ENCODE peak calls at places on chromosomes 6 and 20, in seven cellular contexts. One of them, this sample, is unnamed.

GRCh38 chr6:96990462-96990861 is 65.9 kb downstream of the KLHL32 start:
- DNase-seq in GM06990: no peak
- DNase-seq in foreskin keratinocyte: no peak
- DNase-seq in foreskin fibroblast: no peak
- DNase-seq in cardiac muscle cell: no peak
- DNase-seq in AG09309: no peak
- DNase-seq in epithelial cell of proximal tubule: no peak
- DNase-seq in this sample: no peak

GRCh38 chr6:125154184-125155135 is 887 bp downstream of the TPD52L1 start:
- DNase-seq in AG09309: no peak
- DNase-seq in epithelial cell of proximal tubule: peak
- DNase-seq in foreskin fibroblast: no peak
- DNase-seq in foreskin keratinocyte: peak
- DNase-seq in GM06990: peak
- DNase-seq in cardiac muscle cell: no peak
- DNase-seq in this sample: no peak

GRCh38 chr20:6169251-6169650 is 46.4 kb upstream of the FERMT1 start:
- DNase-seq in epithelial cell of proximal tubule: no peak
- DNase-seq in foreskin fibroblast: no peak
- DNase-seq in AG09309: no peak
- DNase-seq in GM06990: no peak
- DNase-seq in foreskin keratinocyte: peak
- DNase-seq in cardiac muscle cell: peak
- DNase-seq in this sample: no peak

GRCh38 chr6:56595490-56596122 is 47.1 kb downstream of the DST start:
- DNase-seq in foreskin keratinocyte: no peak
- DNase-seq in epithelial cell of proximal tubule: no peak
- DNase-seq in AG09309: no peak
- DNase-seq in cardiac muscle cell: peak
- DNase-seq in GM06990: peak
- DNase-seq in foreskin fibroblast: peak
- DNase-seq in this sample: peak

GRCh38 chr6:20838113-20838512 is 303.9 kb downstream of the CDKAL1 start:
- DNase-seq in foreskin keratinocyte: no peak
- DNase-seq in cardiac muscle cell: no peak
- DNase-seq in foreskin fibroblast: no peak
- DNase-seq in epithelial cell of proximal tubule: no peak
- DNase-seq in AG09309: no peak
- DNase-seq in GM06990: no peak
- DNase-seq in this sample: no peak

GRCh38 chr6:166998256-166999144 is 697 bp upstream of the CEP43 start:
- DNase-seq in cardiac muscle cell: no peak
- DNase-seq in GM06990: no peak
- DNase-seq in AG09309: no peak
- DNase-seq in foreskin keratinocyte: peak
- DNase-seq in foreskin fibroblast: no peak
- DNase-seq in epithelial cell of proximal tubule: no peak
- DNase-seq in this sample: peak

GRCh38 chr20:38143646-38144554 is 21.2 kb downstream of the TGM2 start:
- DNase-seq in AG09309: peak
- DNase-seq in epithelial cell of proximal tubule: peak
- DNase-seq in cardiac muscle cell: peak
- DNase-seq in GM06990: no peak
- DNase-seq in foreskin keratinocyte: peak
- DNase-seq in foreskin fibroblast: peak
- DNase-seq in this sample: peak

GRCh38 chr6:7431594-7432390 is 42.2 kb downstream of the RIOK1 start:
- DNase-seq in foreskin fibroblast: peak
- DNase-seq in foreskin keratinocyte: no peak
- DNase-seq in GM06990: no peak
- DNase-seq in epithelial cell of proximal tubule: no peak
- DNase-seq in AG09309: no peak
- DNase-seq in cardiac muscle cell: peak
- DNase-seq in this sample: no peak

GRCh38 chr20:15656124-15656523 is 917.1 kb downstream of the KIF16B start:
- DNase-seq in foreskin fibroblast: no peak
- DNase-seq in foreskin keratinocyte: no peak
- DNase-seq in epithelial cell of proximal tubule: no peak
- DNase-seq in cardiac muscle cell: no peak
- DNase-seq in AG09309: no peak
- DNase-seq in GM06990: no peak
- DNase-seq in this sample: no peak

GRCh38 chr20:41392871-41393704 is 26.5 kb upstream of the EMILIN3 start:
- DNase-seq in cardiac muscle cell: peak
- DNase-seq in AG09309: no peak
- DNase-seq in epithelial cell of proximal tubule: no peak
- DNase-seq in foreskin fibroblast: no peak
- DNase-seq in GM06990: no peak
- DNase-seq in foreskin keratinocyte: no peak
- DNase-seq in this sample: no peak

GRCh38 chr6:169937389-169938261 is 186.2 kb downstream of the ERMARD start:
- DNase-seq in GM06990: no peak
- DNase-seq in AG09309: no peak
- DNase-seq in foreskin keratinocyte: no peak
- DNase-seq in foreskin fibroblast: no peak
- DNase-seq in cardiac muscle cell: no peak
- DNase-seq in epithelial cell of proximal tubule: no peak
- DNase-seq in this sample: no peak

GRCh38 chr20:49888341-49889244 is 26.7 kb downstream of the SPATA2 start:
- DNase-seq in foreskin keratinocyte: no peak
- DNase-seq in GM06990: no peak
- DNase-seq in AG09309: no peak
- DNase-seq in foreskin fibroblast: peak
- DNase-seq in epithelial cell of proximal tubule: peak
- DNase-seq in cardiac muscle cell: peak
- DNase-seq in this sample: peak

GRCh38 chr6:162090734-162091133 is 636.8 kb downstream of the PRKN start:
- DNase-seq in AG09309: no peak
- DNase-seq in cardiac muscle cell: peak
- DNase-seq in GM06990: no peak
- DNase-seq in foreskin fibroblast: peak
- DNase-seq in foreskin keratinocyte: no peak
- DNase-seq in epithelial cell of proximal tubule: peak
- DNase-seq in this sample: no peak

GRCh38 chr6:139569561-139569960 is 195.1 kb upstream of the CITED2 start:
- DNase-seq in foreskin fibroblast: peak
- DNase-seq in GM06990: no peak
- DNase-seq in epithelial cell of proximal tubule: no peak
- DNase-seq in AG09309: peak
- DNase-seq in cardiac muscle cell: no peak
- DNase-seq in foreskin keratinocyte: no peak
- DNase-seq in this sample: no peak

GRCh38 chr6:9999806-10000205 is 415.1 kb downstream of the TFAP2A start:
- DNase-seq in epithelial cell of proximal tubule: no peak
- DNase-seq in GM06990: no peak
- DNase-seq in cardiac muscle cell: no peak
- DNase-seq in foreskin keratinocyte: no peak
- DNase-seq in foreskin fibroblast: no peak
- DNase-seq in AG09309: no peak
- DNase-seq in this sample: no peak

GRCh38 chr20:24912397-24913075 is 36.5 kb upstream of the CST7 start:
- DNase-seq in GM06990: no peak
- DNase-seq in epithelial cell of proximal tubule: no peak
- DNase-seq in foreskin fibroblast: no peak
- DNase-seq in cardiac muscle cell: no peak
- DNase-seq in foreskin keratinocyte: no peak
- DNase-seq in AG09309: no peak
- DNase-seq in this sample: no peak

GRCh38 chr6:44954281-44954680 is 373.8 kb upstream of the RUNX2 start:
- DNase-seq in foreskin keratinocyte: no peak
- DNase-seq in foreskin fibroblast: no peak
- DNase-seq in cardiac muscle cell: no peak
- DNase-seq in epithelial cell of proximal tubule: no peak
- DNase-seq in AG09309: no peak
- DNase-seq in GM06990: no peak
- DNase-seq in this sample: no peak

GRCh38 chr20:19605759-19606158 is 152.3 kb upstream of the RIN2 start:
- DNase-seq in epithelial cell of proximal tubule: no peak
- DNase-seq in GM06990: no peak
- DNase-seq in foreskin fibroblast: no peak
- DNase-seq in foreskin keratinocyte: no peak
- DNase-seq in cardiac muscle cell: no peak
- DNase-seq in AG09309: no peak
- DNase-seq in this sample: no peak

GRCh38 chr6:39867592-39867991 is 66.7 kb downstream of the MOCS1 start:
- DNase-seq in epithelial cell of proximal tubule: no peak
- DNase-seq in foreskin keratinocyte: no peak
- DNase-seq in foreskin fibroblast: no peak
- DNase-seq in AG09309: no peak
- DNase-seq in GM06990: no peak
- DNase-seq in cardiac muscle cell: no peak
- DNase-seq in this sample: no peak
- TF ChIP-seq CTCF in epithelial cell of proximal tubule: peak
- TF ChIP-seq CTCF in foreskin keratinocyte: peak
- TF ChIP-seq CTCF in foreskin fibroblast: no peak
- TF ChIP-seq CTCF in AG09309: peak
- TF ChIP-seq CTCF in GM06990: no peak
- TF ChIP-seq CTCF in cardiac muscle cell: no peak
- TF ChIP-seq CTCF in this sample: no peak

DNA sequence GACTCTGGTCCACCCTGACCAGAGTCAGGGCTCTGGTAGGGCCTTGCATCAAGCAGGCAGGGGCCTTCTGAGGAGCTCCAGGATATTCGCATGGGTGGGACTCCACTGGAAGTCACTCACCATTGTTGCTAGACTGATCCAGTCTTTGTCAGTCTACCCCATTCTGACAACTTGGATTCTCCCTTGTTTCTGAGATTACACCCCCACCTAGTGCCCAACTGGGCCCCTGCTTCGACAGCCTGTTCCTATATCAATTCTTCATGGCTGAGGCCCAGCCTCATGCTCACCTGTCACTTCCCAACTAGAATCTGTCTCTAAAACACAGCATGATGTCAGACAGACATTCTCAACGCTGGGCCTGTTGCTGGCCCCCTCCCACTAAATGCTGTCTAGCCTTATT is 5.2 kb downstream of the SLC35D3 start:
- DNase-seq in foreskin keratinocyte: no peak
- DNase-seq in foreskin fibroblast: no peak
- DNase-seq in GM06990: no peak
- DNase-seq in AG09309: no peak
- DNase-seq in epithelial cell of proximal tubule: no peak
- DNase-seq in cardiac muscle cell: peak
- DNase-seq in this sample: no peak
- TF ChIP-seq CTCF in foreskin keratinocyte: peak
- TF ChIP-seq CTCF in foreskin fibroblast: peak
- TF ChIP-seq CTCF in GM06990: peak
- TF ChIP-seq CTCF in AG09309: peak
- TF ChIP-seq CTCF in epithelial cell of proximal tubule: peak
- TF ChIP-seq CTCF in cardiac muscle cell: peak
- TF ChIP-seq CTCF in this sample: no peak

GRCh38 chr6:108116781-108117426 is 42.4 kb upstream of the OSTM1 start:
- DNase-seq in epithelial cell of proximal tubule: no peak
- DNase-seq in GM06990: no peak
- DNase-seq in cardiac muscle cell: no peak
- DNase-seq in foreskin fibroblast: no peak
- DNase-seq in AG09309: no peak
- DNase-seq in foreskin keratinocyte: no peak
- DNase-seq in this sample: no peak

GRCh38 chr6:108114861-108115597 is 40.5 kb upstream of the OSTM1 start:
- DNase-seq in GM06990: peak
- DNase-seq in foreskin fibroblast: peak
- DNase-seq in foreskin keratinocyte: no peak
- DNase-seq in epithelial cell of proximal tubule: no peak
- DNase-seq in AG09309: no peak
- DNase-seq in cardiac muscle cell: peak
- DNase-seq in this sample: no peak

GRCh38 chr6:108116424-108116780 is 41.9 kb upstream of the OSTM1 start:
- DNase-seq in GM06990: no peak
- DNase-seq in epithelial cell of proximal tubule: no peak
- DNase-seq in AG09309: no peak
- DNase-seq in cardiac muscle cell: no peak
- DNase-seq in foreskin fibroblast: no peak
- DNase-seq in foreskin keratinocyte: no peak
- DNase-seq in this sample: no peak

GRCh38 chr6:108113557-108114519 is 39.3 kb upstream of the OSTM1 start:
- DNase-seq in foreskin keratinocyte: no peak
- DNase-seq in foreskin fibroblast: no peak
- DNase-seq in AG09309: peak
- DNase-seq in cardiac muscle cell: peak
- DNase-seq in epithelial cell of proximal tubule: peak
- DNase-seq in GM06990: peak
- DNase-seq in this sample: no peak

GRCh38 chr6:108115598-108116058 is 41.1 kb upstream of the OSTM1 start:
- DNase-seq in epithelial cell of proximal tubule: no peak
- DNase-seq in AG09309: no peak
- DNase-seq in foreskin fibroblast: no peak
- DNase-seq in foreskin keratinocyte: no peak
- DNase-seq in cardiac muscle cell: peak
- DNase-seq in GM06990: peak
- DNase-seq in this sample: no peak
- TF ChIP-seq CTCF in epithelial cell of proximal tubule: peak
- TF ChIP-seq CTCF in AG09309: peak
- TF ChIP-seq CTCF in foreskin fibroblast: peak
- TF ChIP-seq CTCF in foreskin keratinocyte: peak
- TF ChIP-seq CTCF in cardiac muscle cell: peak
- TF ChIP-seq CTCF in GM06990: peak
- TF ChIP-seq CTCF in this sample: peak

DNA sequence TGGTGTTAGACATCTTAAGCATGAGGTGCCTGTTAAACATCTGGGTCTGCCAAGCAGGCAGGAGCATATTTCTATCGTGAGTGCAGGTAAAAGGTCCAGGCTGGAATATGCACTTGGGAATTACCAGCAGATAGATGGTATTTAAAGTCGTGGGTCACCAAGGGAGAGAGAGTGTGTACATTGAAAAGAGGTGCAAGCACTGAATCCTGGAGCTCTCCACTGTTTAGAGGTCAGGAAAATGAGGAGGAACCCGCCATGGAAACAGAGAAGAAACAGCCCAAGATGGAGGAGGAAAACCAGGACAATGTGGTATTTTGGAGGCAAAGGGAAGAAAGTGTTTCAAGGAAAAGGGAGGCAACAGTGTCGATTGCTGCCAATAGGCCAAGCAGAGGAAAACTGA is 46.4 kb downstream of the TNFRSF21 start:
- DNase-seq in foreskin keratinocyte: no peak
- DNase-seq in cardiac muscle cell: no peak
- DNase-seq in AG09309: no peak
- DNase-seq in GM06990: no peak
- DNase-seq in epithelial cell of proximal tubule: no peak
- DNase-seq in foreskin fibroblast: no peak
- DNase-seq in this sample: no peak
- TF ChIP-seq CTCF in foreskin keratinocyte: no peak
- TF ChIP-seq CTCF in cardiac muscle cell: no peak
- TF ChIP-seq CTCF in AG09309: no peak
- TF ChIP-seq CTCF in GM06990: no peak
- TF ChIP-seq CTCF in epithelial cell of proximal tubule: no peak
- TF ChIP-seq CTCF in foreskin fibroblast: no peak
- TF ChIP-seq CTCF in this sample: no peak

This sample was measured in CD14-positive monocyte.